ENCODE peak calls at places on chromosomes 5 and 9, in five cellular contexts. One of them, this sample, is unnamed.

GRCh38 chr5:155556222-155556621 is 542.7 kb downstream of the KIF4B start:
- DNase-seq in HepG2: no peak
- DNase-seq in adrenal gland: no peak
- DNase-seq in sigmoid colon: no peak
- DNase-seq in breast epithelium: no peak
- DNase-seq in this sample: no peak

GRCh38 chr9:107046692-107047091 is 183.7 kb downstream of the ZNF462 start:
- DNase-seq in HepG2: no peak
- DNase-seq in adrenal gland: no peak
- DNase-seq in sigmoid colon: no peak
- DNase-seq in breast epithelium: no peak
- DNase-seq in this sample: no peak

GRCh38 chr5:33072296-33072695 is 361.2 kb downstream of the NPR3 start:
- DNase-seq in HepG2: no peak
- DNase-seq in adrenal gland: no peak
- DNase-seq in sigmoid colon: no peak
- DNase-seq in breast epithelium: no peak
- DNase-seq in this sample: no peak

GRCh38 chr9:92728831-92729734 is 35.5 kb downstream of the BICD2 start:
- DNase-seq in HepG2: peak; percentile 16
- DNase-seq in adrenal gland: peak; percentile 35
- DNase-seq in sigmoid colon: no peak
- DNase-seq in breast epithelium: peak; percentile 42
- DNase-seq in this sample: no peak

GRCh38 chr5:180461303-180461702 is 32.9 kb upstream of the CNOT6 start:
- DNase-seq in HepG2: no peak
- DNase-seq in adrenal gland: no peak
- DNase-seq in sigmoid colon: no peak
- DNase-seq in breast epithelium: no peak
- DNase-seq in this sample: no peak

GRCh38 chr9:4640027-4640426 is 22.1 kb upstream of the PLPP6 start:
- DNase-seq in HepG2: peak; percentile 15
- DNase-seq in adrenal gland: peak; percentile 33
- DNase-seq in sigmoid colon: no peak
- DNase-seq in breast epithelium: no peak
- DNase-seq in this sample: no peak

GRCh38 chr9:97889941-97890557 is 32.3 kb downstream of the TRMO start:
- DNase-seq in HepG2: no peak
- DNase-seq in adrenal gland: peak; percentile 51
- DNase-seq in sigmoid colon: no peak
- DNase-seq in breast epithelium: no peak
- DNase-seq in this sample: no peak

GRCh38 chr9:95611354-95611753 is 94.6 kb upstream of the PTCH1 start:
- DNase-seq in HepG2: no peak
- DNase-seq in adrenal gland: no peak
- DNase-seq in sigmoid colon: no peak
- DNase-seq in breast epithelium: no peak
- DNase-seq in this sample: no peak

GRCh38 chr5:71836084-71836483 is 117.0 kb downstream of the CARTPT start:
- DNase-seq in HepG2: no peak
- DNase-seq in adrenal gland: no peak
- DNase-seq in sigmoid colon: no peak
- DNase-seq in breast epithelium: no peak
- DNase-seq in this sample: no peak

GRCh38 chr5:56369333-56369947 is 136.3 kb upstream of the ANKRD55 start:
- DNase-seq in HepG2: no peak
- DNase-seq in adrenal gland: no peak
- DNase-seq in sigmoid colon: no peak
- DNase-seq in breast epithelium: no peak
- DNase-seq in this sample: no peak

GRCh38 chr9:93962561-93963440 is 7.6 kb upstream of the BARX1 start:
- DNase-seq in HepG2: peak; percentile 66
- DNase-seq in adrenal gland: peak; percentile 91
- DNase-seq in sigmoid colon: peak; percentile 89
- DNase-seq in breast epithelium: peak; percentile 78
- DNase-seq in this sample: peak; percentile 80

DNA sequence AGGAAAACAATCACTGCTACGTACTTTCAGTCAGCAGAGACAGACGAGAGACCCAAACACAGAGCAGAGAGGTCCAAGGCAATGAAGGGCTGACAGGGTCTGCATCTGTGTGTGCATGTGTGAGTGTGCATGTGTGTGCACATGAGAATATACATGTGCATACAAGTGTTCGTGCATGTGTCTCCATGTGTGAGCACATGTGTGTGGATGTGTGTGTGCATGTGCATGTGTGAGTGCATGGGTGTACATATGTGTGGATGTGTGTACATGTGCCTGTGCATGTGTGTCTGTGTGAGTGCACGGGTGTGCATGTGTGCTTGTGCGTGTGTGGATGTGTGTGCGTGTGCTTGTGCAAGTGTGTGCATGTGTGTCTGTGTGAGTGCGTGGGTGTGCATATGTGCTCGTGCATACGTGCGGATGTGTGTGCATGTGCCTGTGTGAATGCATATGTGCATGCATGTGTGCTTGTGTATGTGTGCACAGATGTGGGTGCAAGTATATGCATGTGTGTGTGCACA is 82.3 kb downstream of the OLFM1 start:
- DNase-seq in HepG2: no peak
- DNase-seq in adrenal gland: no peak
- DNase-seq in sigmoid colon: no peak
- DNase-seq in breast epithelium: no peak
- DNase-seq in this sample: no peak
- H3K9me3 ChIP-seq in HepG2: no peaks in the 10 kb centered on the region
- H3K9me3 ChIP-seq in adrenal gland: no peaks in the 10 kb centered on the region
- H3K9me3 ChIP-seq in sigmoid colon: no peaks in the 10 kb centered on the region
- H3K9me3 ChIP-seq in breast epithelium: no peaks in the 10 kb centered on the region
- H3K9me3 ChIP-seq in this sample: no peaks in the 10 kb centered on the region

GRCh38 chr9:136363106-136363605 is 388 bp downstream of the DNLZ start:
- DNase-seq in HepG2: peak; percentile 86
- DNase-seq in adrenal gland: peak; percentile 98
- DNase-seq in sigmoid colon: peak; percentile 99
- DNase-seq in breast epithelium: peak; percentile 99
- DNase-seq in this sample: peak; percentile 98
- TF ChIP-seq POLR2A in HepG2: no peak
- TF ChIP-seq POLR2A in adrenal gland: peak; percentile 71
- TF ChIP-seq POLR2A in sigmoid colon: peak; percentile 43
- TF ChIP-seq POLR2A in breast epithelium: no peak
- TF ChIP-seq POLR2A in this sample: no peak

GRCh38 chr5:176529824-176530195 is 7.4 kb downstream of the RNF44 start:
- DNase-seq in HepG2: no peak
- DNase-seq in adrenal gland: no peak
- DNase-seq in sigmoid colon: no peak
- DNase-seq in breast epithelium: no peak
- DNase-seq in this sample: no peak

GRCh38 chr5:176530406-176530982 is 6.7 kb downstream of the RNF44 start:
- DNase-seq in HepG2: no peak
- DNase-seq in adrenal gland: no peak
- DNase-seq in sigmoid colon: no peak
- DNase-seq in breast epithelium: no peak
- DNase-seq in this sample: no peak

GRCh38 chr5:176528761-176529115 is 8.5 kb downstream of the RNF44 start:
- DNase-seq in HepG2: no peak
- DNase-seq in adrenal gland: no peak
- DNase-seq in sigmoid colon: no peak
- DNase-seq in breast epithelium: no peak
- DNase-seq in this sample: no peak

GRCh38 chr5:176528301-176528700 is 8.9 kb downstream of the RNF44 start:
- DNase-seq in HepG2: no peak
- DNase-seq in adrenal gland: no peak
- DNase-seq in sigmoid colon: no peak
- DNase-seq in breast epithelium: no peak
- DNase-seq in this sample: no peak

GRCh38 chr5:176529116-176529823 is 7.9 kb downstream of the RNF44 start:
- DNase-seq in HepG2: no peak
- DNase-seq in adrenal gland: no peak
- DNase-seq in sigmoid colon: no peak
- DNase-seq in breast epithelium: no peak
- DNase-seq in this sample: no peak
- H3K4me1 ChIP-seq in HepG2: peaks cover 11% of the 10 kb centered on the region
- H3K4me1 ChIP-seq in adrenal gland: peaks cover 19% of the 10 kb centered on the region
- H3K4me1 ChIP-seq in sigmoid colon: peaks cover 38% of the 10 kb centered on the region
- H3K4me1 ChIP-seq in breast epithelium: no peaks in the 10 kb centered on the region
- H3K4me1 ChIP-seq in this sample: no peaks in the 10 kb centered on the region

DNA sequence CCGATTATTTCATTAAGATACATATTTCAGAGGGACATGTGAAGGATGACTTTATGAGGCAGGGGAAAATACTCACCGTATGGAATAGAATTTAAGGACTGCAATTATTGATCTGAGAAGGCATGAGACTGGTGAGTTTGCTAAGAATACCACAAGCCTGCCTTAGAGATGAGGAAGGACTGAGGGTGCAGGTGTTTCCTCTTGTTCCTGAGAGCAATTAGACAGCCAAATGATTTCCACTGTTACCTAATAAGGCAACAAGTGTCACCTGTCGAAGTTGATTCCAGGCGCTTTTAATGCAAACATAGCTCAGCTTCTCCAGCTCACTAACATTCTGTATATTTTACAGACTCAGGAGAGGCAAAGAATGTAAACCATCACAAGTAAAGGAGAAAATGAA is 1855.7 kb downstream of the MAT2B start:
- DNase-seq in HepG2: no peak
- DNase-seq in adrenal gland: no peak
- DNase-seq in sigmoid colon: no peak
- DNase-seq in breast epithelium: no peak
- DNase-seq in this sample: no peak
- H3K9me3 ChIP-seq in HepG2: peaks cover 89% of the 10 kb centered on the region
- H3K9me3 ChIP-seq in adrenal gland: no peaks in the 10 kb centered on the region
- H3K9me3 ChIP-seq in sigmoid colon: no peaks in the 10 kb centered on the region
- H3K9me3 ChIP-seq in breast epithelium: no peaks in the 10 kb centered on the region
- H3K9me3 ChIP-seq in this sample: no peaks in the 10 kb centered on the region

GRCh38 chr9:124239249-124240073 is 18.3 kb upstream of the NEK6 start:
- DNase-seq in HepG2: no peak
- DNase-seq in adrenal gland: no peak
- DNase-seq in sigmoid colon: peak; percentile 64
- DNase-seq in breast epithelium: peak; percentile 20
- DNase-seq in this sample: no peak

GRCh38 chr9:124248066-124248465 is 9.7 kb upstream of the NEK6 start:
- DNase-seq in HepG2: no peak
- DNase-seq in adrenal gland: no peak
- DNase-seq in sigmoid colon: peak; percentile 56
- DNase-seq in breast epithelium: peak; percentile 43
- DNase-seq in this sample: no peak

GRCh38 chr9:124238546-124239140 is 19.1 kb upstream of the NEK6 start:
- DNase-seq in HepG2: no peak
- DNase-seq in adrenal gland: no peak
- DNase-seq in sigmoid colon: peak; percentile 17
- DNase-seq in breast epithelium: peak; percentile 3
- DNase-seq in this sample: no peak

GRCh38 chr9:124242331-124243194 is 15.2 kb upstream of the NEK6 start:
- DNase-seq in HepG2: no peak
- DNase-seq in adrenal gland: no peak
- DNase-seq in sigmoid colon: peak; percentile 74
- DNase-seq in breast epithelium: peak; percentile 31
- DNase-seq in this sample: no peak
- TF ChIP-seq POLR2A in HepG2: no peak
- TF ChIP-seq POLR2A in adrenal gland: no peak
- TF ChIP-seq POLR2A in sigmoid colon: no peak
- TF ChIP-seq POLR2A in breast epithelium: no peak
- TF ChIP-seq POLR2A in this sample: no peak

DNA sequence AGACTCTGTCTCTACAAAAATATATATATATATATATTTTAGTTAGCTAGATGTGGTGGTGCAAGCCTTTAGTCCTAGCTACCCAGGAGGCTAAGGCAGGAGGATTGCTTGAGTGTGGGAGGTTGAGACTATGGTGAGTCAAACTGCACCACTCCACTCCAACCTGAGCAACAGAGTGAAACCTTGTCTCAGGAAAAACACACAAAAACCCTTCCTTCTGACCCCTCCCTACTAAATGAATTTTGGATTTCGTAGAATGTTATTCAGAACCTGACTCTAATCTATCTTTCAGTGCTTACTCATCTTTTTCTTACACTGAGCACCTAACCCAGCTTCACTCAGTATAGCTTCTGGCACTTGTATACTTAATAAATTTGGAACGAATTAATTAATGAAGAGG is 35.2 kb upstream of the IL7R start:
- DNase-seq in HepG2: no peak
- DNase-seq in adrenal gland: no peak
- DNase-seq in sigmoid colon: no peak
- DNase-seq in breast epithelium: no peak
- DNase-seq in this sample: no peak
- H3K4me1 ChIP-seq in HepG2: peaks cover 9% of the 10 kb centered on the region
- H3K4me1 ChIP-seq in adrenal gland: no peaks in the 10 kb centered on the region
- H3K4me1 ChIP-seq in sigmoid colon: no peaks in the 10 kb centered on the region
- H3K4me1 ChIP-seq in breast epithelium: no peaks in the 10 kb centered on the region
- H3K4me1 ChIP-seq in this sample: no peaks in the 10 kb centered on the region

GRCh38 chr9:135648494-135649410 is 9.4 kb upstream of the GLT6D1 start:
- DNase-seq in HepG2: no peak
- DNase-seq in adrenal gland: no peak
- DNase-seq in sigmoid colon: no peak
- DNase-seq in breast epithelium: no peak
- DNase-seq in this sample: no peak
- H3K9me3 ChIP-seq in HepG2: peaks cover 62% of the 10 kb centered on the region
- H3K9me3 ChIP-seq in adrenal gland: peaks cover 32% of the 10 kb centered on the region
- H3K9me3 ChIP-seq in sigmoid colon: peaks cover 32% of the 10 kb centered on the region
- H3K9me3 ChIP-seq in breast epithelium: peaks cover 26% of the 10 kb centered on the region
- H3K9me3 ChIP-seq in this sample: no peaks in the 10 kb centered on the region

DNA sequence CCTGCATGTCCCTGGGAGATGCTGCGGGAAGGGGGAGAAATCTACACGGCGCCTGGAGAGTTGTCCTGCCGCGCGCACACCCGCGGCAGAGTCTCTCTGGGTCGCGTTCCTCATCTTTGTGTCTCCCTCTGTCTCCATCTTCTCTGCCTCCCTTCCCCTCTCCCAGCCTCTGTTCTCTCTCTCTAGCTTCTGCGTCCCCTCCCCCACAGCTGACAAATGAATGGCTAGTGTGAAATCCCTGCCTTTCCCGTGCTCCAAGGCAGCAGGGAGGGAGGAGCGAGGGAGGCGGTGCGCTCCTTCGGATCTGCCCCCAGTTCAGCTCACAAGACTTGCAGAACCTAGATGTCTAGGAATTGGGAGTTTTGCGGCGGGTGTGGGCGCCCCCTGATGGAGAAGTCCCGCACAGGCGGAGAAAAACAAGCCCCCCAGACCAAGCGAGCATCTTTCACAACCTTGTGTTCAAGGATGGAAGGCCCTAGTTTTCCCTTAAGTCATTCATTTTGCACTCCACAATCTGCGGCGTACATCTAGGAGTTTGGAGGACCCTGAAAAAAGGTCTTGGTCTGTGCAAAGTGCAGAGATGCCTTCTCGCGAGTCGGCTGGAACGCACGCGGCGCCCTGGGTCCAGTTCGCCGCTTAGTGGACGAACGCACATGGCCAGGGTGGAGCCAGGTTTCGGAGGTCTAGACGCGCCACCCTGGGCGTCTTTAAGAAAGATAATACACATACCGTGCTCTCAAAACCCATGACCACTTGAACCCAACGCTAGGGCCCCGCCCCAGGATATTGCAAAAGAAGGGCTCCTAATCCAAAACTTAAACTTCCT is 2.0 kb downstream of the VCAN start:
- DNase-seq in HepG2: no peak
- DNase-seq in adrenal gland: peak; percentile 83
- DNase-seq in sigmoid colon: peak; percentile 96
- DNase-seq in breast epithelium: peak; percentile 66
- DNase-seq in this sample: peak; percentile 93
- TF ChIP-seq POLR2A in HepG2: no peak
- TF ChIP-seq POLR2A in adrenal gland: peak; percentile 15
- TF ChIP-seq POLR2A in sigmoid colon: peak; percentile 15
- TF ChIP-seq POLR2A in breast epithelium: no peak
- TF ChIP-seq POLR2A in this sample: peak; percentile 37